ENCODE peak calls at places on chromosome 1, in nine cellular contexts. One of them, this sample, is unnamed.

GRCh38 chr1:119617751-119618691 is 30.0 kb downstream of the ZNF697 start:
- DNase-seq in GM12865: no peak
- DNase-seq in T follicular helper cell: no peak
- DNase-seq in immature natural killer cell: no peak
- DNase-seq in pons: no peak
- DNase-seq in activated CD8-positive, alpha-beta T cell treated with anti-CD3 and anti-CD28 coated beads for 36 hours: no peak
- DNase-seq in GDM1: no peak
- DNase-seq in naive thymus-derived CD4-positive, alpha-beta T cell: no peak
- DNase-seq in RPMI8226: no peak
- DNase-seq in this sample: no peak

GRCh38 chr1:29033829-29034466 is 89.8 kb downstream of the TMEM200B start:
- DNase-seq in T follicular helper cell: no peak
- DNase-seq in RPMI8226: peak
- DNase-seq in pons: peak
- DNase-seq in GM12865: peak
- DNase-seq in GDM1: no peak
- DNase-seq in naive thymus-derived CD4-positive, alpha-beta T cell: peak
- DNase-seq in activated CD8-positive, alpha-beta T cell treated with anti-CD3 and anti-CD28 coated beads for 36 hours: no peak
- DNase-seq in immature natural killer cell: peak
- DNase-seq in this sample: peak

GRCh38 chr1:171841931-171842723 is 829 bp downstream of the DNM3 start:
- DNase-seq in T follicular helper cell: no peak
- DNase-seq in RPMI8226: no peak
- DNase-seq in pons: peak
- DNase-seq in immature natural killer cell: peak
- DNase-seq in activated CD8-positive, alpha-beta T cell treated with anti-CD3 and anti-CD28 coated beads for 36 hours: peak
- DNase-seq in GM12865: no peak
- DNase-seq in GDM1: no peak
- DNase-seq in naive thymus-derived CD4-positive, alpha-beta T cell: peak
- DNase-seq in this sample: no peak

GRCh38 chr1:226863446-226863845 is 7.0 kb upstream of the PSEN2 start:
- DNase-seq in immature natural killer cell: no peak
- DNase-seq in naive thymus-derived CD4-positive, alpha-beta T cell: no peak
- DNase-seq in GDM1: no peak
- DNase-seq in RPMI8226: no peak
- DNase-seq in pons: no peak
- DNase-seq in T follicular helper cell: no peak
- DNase-seq in GM12865: no peak
- DNase-seq in activated CD8-positive, alpha-beta T cell treated with anti-CD3 and anti-CD28 coated beads for 36 hours: no peak
- DNase-seq in this sample: peak

GRCh38 chr1:164748253-164748899 is 189.4 kb downstream of the PBX1 start:
- DNase-seq in T follicular helper cell: no peak
- DNase-seq in naive thymus-derived CD4-positive, alpha-beta T cell: no peak
- DNase-seq in GM12865: no peak
- DNase-seq in activated CD8-positive, alpha-beta T cell treated with anti-CD3 and anti-CD28 coated beads for 36 hours: no peak
- DNase-seq in pons: no peak
- DNase-seq in immature natural killer cell: no peak
- DNase-seq in RPMI8226: no peak
- DNase-seq in GDM1: no peak
- DNase-seq in this sample: peak

GRCh38 chr1:159030311-159030710 is 20.6 kb downstream of the IFI16 start:
- DNase-seq in activated CD8-positive, alpha-beta T cell treated with anti-CD3 and anti-CD28 coated beads for 36 hours: no peak
- DNase-seq in GDM1: no peak
- DNase-seq in naive thymus-derived CD4-positive, alpha-beta T cell: no peak
- DNase-seq in GM12865: no peak
- DNase-seq in T follicular helper cell: no peak
- DNase-seq in pons: no peak
- DNase-seq in RPMI8226: no peak
- DNase-seq in immature natural killer cell: no peak
- DNase-seq in this sample: no peak

GRCh38 chr1:167276969-167277368 is 56.3 kb downstream of the POU2F1 start:
- DNase-seq in activated CD8-positive, alpha-beta T cell treated with anti-CD3 and anti-CD28 coated beads for 36 hours: peak
- DNase-seq in GDM1: no peak
- DNase-seq in T follicular helper cell: no peak
- DNase-seq in pons: no peak
- DNase-seq in naive thymus-derived CD4-positive, alpha-beta T cell: no peak
- DNase-seq in RPMI8226: peak
- DNase-seq in GM12865: peak
- DNase-seq in immature natural killer cell: peak
- DNase-seq in this sample: no peak

GRCh38 chr1:212607206-212607923 is 1.2 kb upstream of the ATF3 start:
- DNase-seq in T follicular helper cell: no peak
- DNase-seq in naive thymus-derived CD4-positive, alpha-beta T cell: no peak
- DNase-seq in activated CD8-positive, alpha-beta T cell treated with anti-CD3 and anti-CD28 coated beads for 36 hours: peak
- DNase-seq in GM12865: peak
- DNase-seq in GDM1: no peak
- DNase-seq in pons: peak
- DNase-seq in immature natural killer cell: peak
- DNase-seq in RPMI8226: peak
- DNase-seq in this sample: no peak

GRCh38 chr1:61170328-61171238 is 88.2 kb downstream of the NFIA start:
- DNase-seq in pons: no peak
- DNase-seq in GDM1: no peak
- DNase-seq in activated CD8-positive, alpha-beta T cell treated with anti-CD3 and anti-CD28 coated beads for 36 hours: no peak
- DNase-seq in immature natural killer cell: no peak
- DNase-seq in T follicular helper cell: no peak
- DNase-seq in naive thymus-derived CD4-positive, alpha-beta T cell: no peak
- DNase-seq in RPMI8226: no peak
- DNase-seq in GM12865: no peak
- DNase-seq in this sample: peak

GRCh38 chr1:149845416-149845815 is 54.0 kb upstream of the BOLA1 start:
- DNase-seq in activated CD8-positive, alpha-beta T cell treated with anti-CD3 and anti-CD28 coated beads for 36 hours: peak
- DNase-seq in GM12865: peak
- DNase-seq in GDM1: no peak
- DNase-seq in T follicular helper cell: no peak
- DNase-seq in immature natural killer cell: no peak
- DNase-seq in naive thymus-derived CD4-positive, alpha-beta T cell: peak
- DNase-seq in RPMI8226: peak
- DNase-seq in pons: peak
- DNase-seq in this sample: no peak

GRCh38 chr1:86155807-86156561 is 588 bp downstream of the COL24A1 start:
- DNase-seq in naive thymus-derived CD4-positive, alpha-beta T cell: no peak
- DNase-seq in immature natural killer cell: no peak
- DNase-seq in GM12865: peak
- DNase-seq in GDM1: no peak
- DNase-seq in activated CD8-positive, alpha-beta T cell treated with anti-CD3 and anti-CD28 coated beads for 36 hours: peak
- DNase-seq in RPMI8226: no peak
- DNase-seq in pons: no peak
- DNase-seq in T follicular helper cell: no peak
- DNase-seq in this sample: peak

GRCh38 chr1:42970143-42970542 is 11.5 kb upstream of the SLC2A1 start:
- DNase-seq in GM12865: no peak
- DNase-seq in T follicular helper cell: no peak
- DNase-seq in GDM1: no peak
- DNase-seq in immature natural killer cell: no peak
- DNase-seq in activated CD8-positive, alpha-beta T cell treated with anti-CD3 and anti-CD28 coated beads for 36 hours: no peak
- DNase-seq in pons: no peak
- DNase-seq in naive thymus-derived CD4-positive, alpha-beta T cell: no peak
- DNase-seq in RPMI8226: peak
- DNase-seq in this sample: no peak